ENCODE peak calls at places on chromosomes 4 and X, in seven cellular contexts. Y is GF-D8; X is AG04449; S is ELR; Z is NCI-H2171; Q is endothelial cell; C is activated CD4-positive, alpha-beta T cell treated with anti-CD3 and anti-CD28 coated beads for 24 hours. W is an unnamed sample.

GRCh38 chr4:86960557-86960959 is 25.7 kb downstream of the AFF1 start:
- DNase-seq in Y (no peak), C (no peak), X (no peak), Q (no peak), S (no peak), Z (no peak), W (no peak)

GRCh38 chr4:1369091-1369450 is 22.1 kb downstream of the UVSSA start:
- DNase-seq in Q (no peak), X (no peak), S (no peak), Z (no peak), C (no peak), Y (no peak), W (no peak)

GRCh38 chr4:138599965-138600364 is 357.8 kb upstream of the SLC7A11 start:
- DNase-seq in Y (no peak), S (no peak), X (no peak), Q (no peak), C (no peak), Z (no peak), W (no peak)

GRCh38 chr4:163941221-163941865 is 446.9 kb downstream of the TMA16 start:
- DNase-seq in X (no peak), Z (no peak), Y (no peak), C (no peak), Q (no peak), S (peak; percentile 28), W (no peak)

GRCh38 chr4:83334425-83335241 is at the start of gene HPSE:
- DNase-seq in X (no peak), Q (peak; percentile 53), C (peak; percentile 45), S (peak; percentile 68), Y (no peak), Z (peak; percentile 78), W (peak; percentile 70)

GRCh38 chr4:184955636-184956035 is 62.7 kb upstream of the HELT start:
- DNase-seq in Y (no peak), C (no peak), X (no peak), Z (no peak), Q (no peak), S (no peak), W (no peak)

GRCh38 chr4:70801265-70801809 is 38.4 kb downstream of the GRSF1 start:
- DNase-seq in Z (no peak), Q (no peak), Y (no peak), S (no peak), X (no peak), C (no peak), W (no peak)

GRCh38 chr4:60506061-60506460 is 694.1 kb upstream of the ADGRL3 start:
- DNase-seq in C (no peak), X (no peak), Q (no peak), S (no peak), Z (no peak), Y (no peak), W (no peak)

GRCh38 chrX:47560179-47560830 is 700 bp upstream of the ARAF start:
- DNase-seq in X (no peak), C (no peak), Z (no peak), Q (no peak), Y (no peak), S (no peak), W (no peak)

GRCh38 chr4:110361921-110362320 is 114.0 kb upstream of the ENPEP start:
- DNase-seq in S (peak; percentile 54), X (peak; percentile 7), Z (no peak), C (no peak), Y (no peak), Q (no peak), W (no peak)

GRCh38 chr4:54090804-54091623 is 8.9 kb upstream of the GSX2 start:
- DNase-seq in Y (no peak), X (no peak), Z (no peak), Q (no peak), C (no peak), S (peak; percentile 36), W (no peak)

GRCh38 chrX:67544281-67544680 is 460 bp downstream of the AR start:
- DNase-seq in Z (no peak), Q (peak; percentile 12), Y (no peak), C (no peak), S (peak; percentile 26), X (no peak), W (no peak)

GRCh38 chr4:7358100-7358735 is 76.5 kb downstream of the PSAPL1 start:
- DNase-seq in X (peak; percentile 64), C (no peak), Z (no peak), Q (no peak), Y (no peak), S (peak; percentile 96), W (no peak)

GRCh38 chr4:66929748-66930147 is 615.6 kb downstream of the CENPC start:
- DNase-seq in X (no peak), Y (no peak), Q (no peak), S (no peak), C (no peak), Z (peak; percentile 71), W (no peak)

GRCh38 chr4:88765729-88766128 is 68.1 kb upstream of the NAP1L5 start:
- DNase-seq in Q (no peak), X (peak; percentile 74), Z (no peak), C (no peak), Y (no peak), S (peak; percentile 79), W (no peak)

GRCh38 chr4:2965262-2965661 is 1.9 kb downstream of the GRK4 start:
- DNase-seq in Q (no peak), Z (no peak), Y (no peak), C (no peak), X (no peak), S (no peak), W (no peak)